ENCODE peak calls at places on chromosomes 4 and X, in six cellular contexts. F is activated T-cell treated with anti-CD3 and anti-CD28 coated beads for 48 hours; N is fibroblast of the conjunctiva; Z is substantia nigra; T is central memory CD4-positive, alpha-beta T cell; X is activated CD8-positive, alpha-beta T cell treated with anti-CD3 and anti-CD28 coated beads, Interleukin-2, amount 10 ng/mL, durations not matched to agents 7 days and 5 days. Q is an unnamed sample.
A peak's percentile ranks its signal among the peaks of the same experiment; 100 is the strongest.

GRCh38 chr4:89800012-89800516 is 36.9 kb downstream of the SNCA start:
- DNase-seq in N (no peak), F (no peak), T (no peak), X (no peak), Z (no peak), Q (no peak)

GRCh38 chr4:121923306-121923705 is 28.6 kb downstream of the TRPC3 start:
- DNase-seq in N (no peak), F (no peak), T (no peak), Z (no peak), X (no peak), Q (no peak)

GRCh38 chrX:132092439-132093065 is 35.3 kb downstream of the FRMD7 start:
- DNase-seq in T (peak; percentile 36), F (peak; percentile 17), X (peak; percentile 58), N (peak; percentile 56), Z (no peak), Q (peak; percentile 80)

GRCh38 chr4:156933633-156934258 is 37.9 kb downstream of the PDGFC start:
- DNase-seq in X (no peak), T (no peak), F (no peak), Z (no peak), N (no peak), Q (no peak)

GRCh38 chr4:38872620-38873019 is 5.0 kb downstream of the FAM114A1 start:
- DNase-seq in X (no peak), T (no peak), F (no peak), N (peak; percentile 46), Z (no peak), Q (peak; percentile 25)

GRCh38 chr4:155973639-155974475 is 20.2 kb upstream of the CTSO start:
- DNase-seq in N (no peak), F (no peak), X (no peak), T (no peak), Z (no peak), Q (no peak)

GRCh38 chr4:69920874-69921273 is 10.0 kb upstream of the CSN1S1 start:
- DNase-seq in Z (no peak), T (no peak), N (no peak), X (no peak), F (no peak), Q (no peak)

GRCh38 chr4:107034982-107035710 is 967 bp downstream of the DKK2 start:
- DNase-seq in X (no peak), F (no peak), Z (peak; percentile 20), N (no peak), T (no peak), Q (peak; percentile 36)

GRCh38 chr4:78560296-78560963 is 8.9 kb downstream of the ANXA3 start:
- DNase-seq in F (no peak), T (no peak), Z (no peak), X (no peak), N (peak; percentile 32), Q (peak; percentile 48)

GRCh38 chrX:12379666-12380065 is 241.4 kb downstream of the FRMPD4 start:
- DNase-seq in T (no peak), Z (no peak), F (no peak), N (no peak), X (no peak), Q (no peak)

GRCh38 chrX:106731590-106731989 is 5.1 kb downstream of the RNF128 start:
- DNase-seq in N (no peak), F (no peak), X (no peak), T (no peak), Z (no peak), Q (no peak)

GRCh38 chrX:70038515-70038914 is 11.2 kb downstream of the AWAT2 start:
- DNase-seq in X (no peak), T (no peak), N (no peak), Z (no peak), F (no peak), Q (no peak)

GRCh38 chr4:148057425-148058020 is 325.6 kb downstream of the ARHGAP10 start:
- DNase-seq in T (no peak), F (no peak), Z (no peak), N (no peak), X (no peak), Q (no peak)

GRCh38 chrX:66015152-66015827 is 24.6 kb downstream of the VSIG4 start:
- DNase-seq in N (no peak), T (peak; percentile 14), X (peak; percentile 57), F (no peak), Z (no peak), Q (no peak)

GRCh38 chrX:34918856-34919255 is 23.7 kb upstream of the FAM47B start:
- DNase-seq in X (no peak), F (no peak), Z (no peak), N (peak; percentile 46), T (no peak), Q (peak; percentile 52)

GRCh38 chr4:75340561-75340960 is 173.6 kb downstream of the RCHY1 start:
- DNase-seq in N (no peak), Z (no peak), F (no peak), T (no peak), X (no peak), Q (no peak)

GRCh38 chr4:32462944-32463343 is 1742.8 kb downstream of the PCDH7 start:
- DNase-seq in Z (no peak), X (no peak), T (no peak), N (peak; percentile 33), F (no peak), Q (no peak)

GRCh38 chrX:13194291-13195103 is 125.4 kb downstream of the ATXN3L start:
- DNase-seq in Z (no peak), F (no peak), X (no peak), T (no peak), N (no peak), Q (no peak)

GRCh38 chr4:183422962-183423653 is 21.3 kb upstream of the CDKN2AIP start:
- DNase-seq in F (no peak), Z (no peak), T (no peak), X (no peak), N (no peak), Q (no peak)

GRCh38 chrX:139304471-139304870 is 226.1 kb upstream of the F9 start:
- DNase-seq in X (no peak), T (no peak), F (no peak), N (no peak), Z (no peak), Q (no peak)

GRCh38 chr4:124948976-124949597 is 236.6 kb upstream of the ANKRD50 start:
- DNase-seq in T (no peak), F (no peak), Z (no peak), N (no peak), X (no peak), Q (no peak)

GRCh38 chr4:173585876-173586572 is 56.0 kb upstream of the HAND2 start:
- DNase-seq in T (no peak), N (no peak), Z (no peak), F (no peak), X (no peak), Q (no peak)

GRCh38 chrX:69088171-69088938 is 76.9 kb downstream of the PJA1 start:
- DNase-seq in N (no peak), X (no peak), Z (no peak), F (no peak), T (no peak), Q (peak; percentile 92)

GRCh38 chrX:21943460-21944135 is 3.1 kb downstream of the SMS start:
- DNase-seq in N (peak; percentile 64), F (no peak), X (no peak), T (no peak), Z (no peak), Q (peak; percentile 52)

GRCh38 chr4:36235306-36235705 is 9.0 kb downstream of the ARAP2 start:
- DNase-seq in F (no peak), N (no peak), T (no peak), Z (no peak), X (no peak), Q (no peak)

GRCh38 chr4:8409271-8410065 is 31.1 kb downstream of the ACOX3 start:
- DNase-seq in X (peak; percentile 80), N (no peak), T (peak; percentile 71), Z (no peak), F (peak; percentile 8), Q (no peak)

GRCh38 chrX:3026074-3026588 is 15.1 kb upstream of the ARSF start:
- DNase-seq in F (no peak), T (no peak), Z (no peak), N (no peak), X (no peak), Q (no peak)

GRCh38 chrX:115562492-115562872 is 1.5 kb downstream of the PLS3 start:
- DNase-seq in F (no peak), X (no peak), Z (no peak), T (no peak), N (peak; percentile 13), Q (no peak)

GRCh38 chr4:157804986-157805385 is 367.8 kb downstream of the GASK1B start:
- DNase-seq in F (no peak), N (no peak), Z (no peak), T (no peak), X (no peak), Q (no peak)

GRCh38 chr4:161767116-161767515 is 396.7 kb downstream of the FSTL5 start:
- DNase-seq in N (no peak), T (no peak), Z (no peak), F (no peak), X (no peak), Q (no peak)

GRCh38 chr4:78692815-78693156 is 83.4 kb upstream of the BMP2K start:
- DNase-seq in N (no peak), X (no peak), F (no peak), T (no peak), Z (no peak), Q (no peak)

Q was measured in ELF-1.